ENCODE peak calls at places on chromosomes 4 and X, in four cellular contexts. One of them, this sample, is unnamed.

GRCh38 chrX:69508610-69509009 is 4.5 kb downstream of the NALF2 start:
- DNase-seq in GM13976: no peak
- DNase-seq in NCI-H1092: no peak
- DNase-seq in stimulated activated CD4-positive, alpha-beta T cell treated with anti-CD3 and anti-CD28 coated beads, Interleukin-2, amount 100 ng/mL, for 48 hours: no peak
- DNase-seq in this sample: no peak

GRCh38 chrX:21740329-21741274 is 17.3 kb downstream of the SMPX start:
- DNase-seq in GM13976: no peak
- DNase-seq in NCI-H1092: peak; percentile 35
- DNase-seq in stimulated activated CD4-positive, alpha-beta T cell treated with anti-CD3 and anti-CD28 coated beads, Interleukin-2, amount 100 ng/mL, for 48 hours: no peak
- DNase-seq in this sample: no peak

GRCh38 chr4:95219109-95219508 is 329.7 kb downstream of the UNC5C start:
- DNase-seq in NCI-H1092: no peak
- DNase-seq in stimulated activated CD4-positive, alpha-beta T cell treated with anti-CD3 and anti-CD28 coated beads, Interleukin-2, amount 100 ng/mL, for 48 hours: no peak
- DNase-seq in GM13976: no peak
- DNase-seq in this sample: no peak

GRCh38 chrX:150623583-150623982 is 55.2 kb downstream of the MTM1 start:
- DNase-seq in stimulated activated CD4-positive, alpha-beta T cell treated with anti-CD3 and anti-CD28 coated beads, Interleukin-2, amount 100 ng/mL, for 48 hours: no peak
- DNase-seq in NCI-H1092: no peak
- DNase-seq in GM13976: no peak
- DNase-seq in this sample: no peak

GRCh38 chr4:6876440-6876839 is 33.2 kb upstream of the TBC1D14 start:
- DNase-seq in stimulated activated CD4-positive, alpha-beta T cell treated with anti-CD3 and anti-CD28 coated beads, Interleukin-2, amount 100 ng/mL, for 48 hours: no peak
- DNase-seq in NCI-H1092: no peak
- DNase-seq in GM13976: no peak
- DNase-seq in this sample: no peak

GRCh38 chrX:10015711-10016515 is 48.8 kb downstream of the CLDN34 start:
- DNase-seq in GM13976: peak; percentile 39
- DNase-seq in NCI-H1092: no peak
- DNase-seq in stimulated activated CD4-positive, alpha-beta T cell treated with anti-CD3 and anti-CD28 coated beads, Interleukin-2, amount 100 ng/mL, for 48 hours: no peak
- DNase-seq in this sample: peak; percentile 45

GRCh38 chrX:44945736-44946135 is 72.7 kb downstream of the KDM6A start:
- DNase-seq in NCI-H1092: no peak
- DNase-seq in GM13976: no peak
- DNase-seq in stimulated activated CD4-positive, alpha-beta T cell treated with anti-CD3 and anti-CD28 coated beads, Interleukin-2, amount 100 ng/mL, for 48 hours: no peak
- DNase-seq in this sample: no peak

GRCh38 chr4:173039617-173040176 is 128.9 kb upstream of the GALNT7 start:
- DNase-seq in NCI-H1092: no peak
- DNase-seq in stimulated activated CD4-positive, alpha-beta T cell treated with anti-CD3 and anti-CD28 coated beads, Interleukin-2, amount 100 ng/mL, for 48 hours: no peak
- DNase-seq in GM13976: no peak
- DNase-seq in this sample: no peak

GRCh38 chr4:76570141-76570989 is 135.3 kb downstream of the SHROOM3 start:
- DNase-seq in stimulated activated CD4-positive, alpha-beta T cell treated with anti-CD3 and anti-CD28 coated beads, Interleukin-2, amount 100 ng/mL, for 48 hours: no peak
- DNase-seq in NCI-H1092: no peak
- DNase-seq in GM13976: no peak
- DNase-seq in this sample: no peak

GRCh38 chrX:10828640-10829039 is 208.3 kb upstream of the MID1 start:
- DNase-seq in stimulated activated CD4-positive, alpha-beta T cell treated with anti-CD3 and anti-CD28 coated beads, Interleukin-2, amount 100 ng/mL, for 48 hours: no peak
- DNase-seq in GM13976: no peak
- DNase-seq in NCI-H1092: peak; percentile 56
- DNase-seq in this sample: no peak

GRCh38 chr4:8533274-8533865 is 46.8 kb upstream of the GPR78 start:
- DNase-seq in GM13976: no peak
- DNase-seq in NCI-H1092: no peak
- DNase-seq in stimulated activated CD4-positive, alpha-beta T cell treated with anti-CD3 and anti-CD28 coated beads, Interleukin-2, amount 100 ng/mL, for 48 hours: no peak
- DNase-seq in this sample: peak; percentile 49

GRCh38 chr4:146252941-146253340 is 38.6 kb downstream of the REELD1 start:
- DNase-seq in stimulated activated CD4-positive, alpha-beta T cell treated with anti-CD3 and anti-CD28 coated beads, Interleukin-2, amount 100 ng/mL, for 48 hours: no peak
- DNase-seq in GM13976: no peak
- DNase-seq in NCI-H1092: no peak
- DNase-seq in this sample: no peak

GRCh38 chr4:78059938-78060337 is 2.8 kb downstream of the FRAS1 start:
- DNase-seq in GM13976: no peak
- DNase-seq in stimulated activated CD4-positive, alpha-beta T cell treated with anti-CD3 and anti-CD28 coated beads, Interleukin-2, amount 100 ng/mL, for 48 hours: no peak
- DNase-seq in NCI-H1092: no peak
- DNase-seq in this sample: no peak

GRCh38 chrX:148380614-148381561 is 119.5 kb upstream of the AFF2 start:
- DNase-seq in GM13976: peak; percentile 26
- DNase-seq in stimulated activated CD4-positive, alpha-beta T cell treated with anti-CD3 and anti-CD28 coated beads, Interleukin-2, amount 100 ng/mL, for 48 hours: peak; percentile 35
- DNase-seq in NCI-H1092: no peak
- DNase-seq in this sample: peak; percentile 19

GRCh38 chr4:131052646-131053045 is 1956.7 kb downstream of the C4orf33 start:
- DNase-seq in stimulated activated CD4-positive, alpha-beta T cell treated with anti-CD3 and anti-CD28 coated beads, Interleukin-2, amount 100 ng/mL, for 48 hours: no peak
- DNase-seq in NCI-H1092: no peak
- DNase-seq in GM13976: no peak
- DNase-seq in this sample: no peak

GRCh38 chr4:8409271-8410065 is 31.1 kb downstream of the ACOX3 start:
- DNase-seq in stimulated activated CD4-positive, alpha-beta T cell treated with anti-CD3 and anti-CD28 coated beads, Interleukin-2, amount 100 ng/mL, for 48 hours: no peak
- DNase-seq in NCI-H1092: no peak
- DNase-seq in GM13976: no peak
- DNase-seq in this sample: no peak

GRCh38 chr4:94407846-94408245 is 43.9 kb upstream of the PDLIM5 start:
- DNase-seq in NCI-H1092: no peak
- DNase-seq in GM13976: no peak
- DNase-seq in stimulated activated CD4-positive, alpha-beta T cell treated with anti-CD3 and anti-CD28 coated beads, Interleukin-2, amount 100 ng/mL, for 48 hours: no peak
- DNase-seq in this sample: no peak

GRCh38 chr4:105944535-105944934 is 49.3 kb downstream of the NPNT start:
- DNase-seq in NCI-H1092: no peak
- DNase-seq in GM13976: no peak
- DNase-seq in stimulated activated CD4-positive, alpha-beta T cell treated with anti-CD3 and anti-CD28 coated beads, Interleukin-2, amount 100 ng/mL, for 48 hours: no peak
- DNase-seq in this sample: no peak

GRCh38 chrX:1434871-1435240 is 17.9 kb downstream of the ASMTL start:
- DNase-seq in stimulated activated CD4-positive, alpha-beta T cell treated with anti-CD3 and anti-CD28 coated beads, Interleukin-2, amount 100 ng/mL, for 48 hours: no peak
- DNase-seq in NCI-H1092: no peak
- DNase-seq in GM13976: no peak
- DNase-seq in this sample: no peak

GRCh38 chrX:118974088-118974907 is at the start of gene LONRF3:
- DNase-seq in stimulated activated CD4-positive, alpha-beta T cell treated with anti-CD3 and anti-CD28 coated beads, Interleukin-2, amount 100 ng/mL, for 48 hours: peak; percentile 44
- DNase-seq in GM13976: peak; percentile 32
- DNase-seq in NCI-H1092: no peak
- DNase-seq in this sample: peak; percentile 50

GRCh38 chrX:46169808-46170207 is 375.4 kb downstream of the ZNF674 start:
- DNase-seq in NCI-H1092: no peak
- DNase-seq in stimulated activated CD4-positive, alpha-beta T cell treated with anti-CD3 and anti-CD28 coated beads, Interleukin-2, amount 100 ng/mL, for 48 hours: no peak
- DNase-seq in GM13976: no peak
- DNase-seq in this sample: no peak

GRCh38 chr4:1383728-1384591 is 22.3 kb downstream of the NKX1-1 start:
- DNase-seq in NCI-H1092: no peak
- DNase-seq in GM13976: no peak
- DNase-seq in stimulated activated CD4-positive, alpha-beta T cell treated with anti-CD3 and anti-CD28 coated beads, Interleukin-2, amount 100 ng/mL, for 48 hours: no peak
- DNase-seq in this sample: no peak

GRCh38 chr4:151599876-151600275 is 160.9 kb downstream of the GATB start:
- DNase-seq in NCI-H1092: no peak
- DNase-seq in stimulated activated CD4-positive, alpha-beta T cell treated with anti-CD3 and anti-CD28 coated beads, Interleukin-2, amount 100 ng/mL, for 48 hours: no peak
- DNase-seq in GM13976: no peak
- DNase-seq in this sample: no peak

GRCh38 chr4:151992755-151993154 is 231.9 kb upstream of the GATB start:
- DNase-seq in stimulated activated CD4-positive, alpha-beta T cell treated with anti-CD3 and anti-CD28 coated beads, Interleukin-2, amount 100 ng/mL, for 48 hours: no peak
- DNase-seq in GM13976: no peak
- DNase-seq in NCI-H1092: no peak
- DNase-seq in this sample: no peak

GRCh38 chr4:156792462-156793085 is 179.0 kb downstream of the PDGFC start:
- DNase-seq in GM13976: no peak
- DNase-seq in NCI-H1092: no peak
- DNase-seq in stimulated activated CD4-positive, alpha-beta T cell treated with anti-CD3 and anti-CD28 coated beads, Interleukin-2, amount 100 ng/mL, for 48 hours: no peak
- DNase-seq in this sample: no peak

GRCh38 chr4:139692300-139693012 is 26.8 kb downstream of the MGST2 start:
- DNase-seq in NCI-H1092: no peak
- DNase-seq in GM13976: peak; percentile 29
- DNase-seq in stimulated activated CD4-positive, alpha-beta T cell treated with anti-CD3 and anti-CD28 coated beads, Interleukin-2, amount 100 ng/mL, for 48 hours: no peak
- DNase-seq in this sample: no peak

GRCh38 chrX:31609130-31609529 is 537.3 kb upstream of the FTHL17 start:
- DNase-seq in NCI-H1092: no peak
- DNase-seq in GM13976: no peak
- DNase-seq in stimulated activated CD4-positive, alpha-beta T cell treated with anti-CD3 and anti-CD28 coated beads, Interleukin-2, amount 100 ng/mL, for 48 hours: no peak
- DNase-seq in this sample: no peak

GRCh38 chr4:5018603-5019002 is 655 bp downstream of the CYTL1 start:
- DNase-seq in NCI-H1092: peak; percentile 4
- DNase-seq in GM13976: no peak
- DNase-seq in stimulated activated CD4-positive, alpha-beta T cell treated with anti-CD3 and anti-CD28 coated beads, Interleukin-2, amount 100 ng/mL, for 48 hours: no peak
- DNase-seq in this sample: no peak

GRCh38 chr4:53076335-53076958 is 214.3 kb downstream of the RASL11B start:
- DNase-seq in NCI-H1092: no peak
- DNase-seq in stimulated activated CD4-positive, alpha-beta T cell treated with anti-CD3 and anti-CD28 coated beads, Interleukin-2, amount 100 ng/mL, for 48 hours: no peak
- DNase-seq in GM13976: no peak
- DNase-seq in this sample: no peak

GRCh38 chr4:138090145-138090917 is 151.8 kb downstream of the SLC7A11 start:
- DNase-seq in NCI-H1092: peak; percentile 56
- DNase-seq in stimulated activated CD4-positive, alpha-beta T cell treated with anti-CD3 and anti-CD28 coated beads, Interleukin-2, amount 100 ng/mL, for 48 hours: peak; percentile 23
- DNase-seq in GM13976: peak; percentile 77
- DNase-seq in this sample: peak; percentile 81

GRCh38 chr4:140450352-140450751 is 22.9 kb upstream of the CLGN start:
- DNase-seq in GM13976: no peak
- DNase-seq in stimulated activated CD4-positive, alpha-beta T cell treated with anti-CD3 and anti-CD28 coated beads, Interleukin-2, amount 100 ng/mL, for 48 hours: no peak
- DNase-seq in NCI-H1092: no peak
- DNase-seq in this sample: no peak

GRCh38 chr4:169707958-169708643 is 49.6 kb downstream of the HPF1 start:
- DNase-seq in GM13976: no peak
- DNase-seq in stimulated activated CD4-positive, alpha-beta T cell treated with anti-CD3 and anti-CD28 coated beads, Interleukin-2, amount 100 ng/mL, for 48 hours: no peak
- DNase-seq in NCI-H1092: no peak
- DNase-seq in this sample: no peak